ENCODE peak calls at places on chromosomes 3 and 15, in four cellular contexts. M is IMR-90, P is H9, A is H1. B is an unnamed sample.

GRCh38 chr3:11382146-11382545 is 109.9 kb downstream of the ATG7 start:
- DNase-seq in M (no peak), P (no peak), A (no peak), B (no peak)

GRCh38 chr15:57703387-57703786 is 3.1 kb upstream of the POLR2M start:
- DNase-seq in M (no peak), P (no peak), A (no peak), B (no peak)

GRCh38 chr3:108091498-108092259 is 848 bp upstream of the CD47 start:
- DNase-seq in M (no peak), P (peak; percentile 44), A (peak; percentile 67), B (peak; percentile 43)

GRCh38 chr3:111210866-111211564 is 139.4 kb downstream of the NECTIN3 start:
- DNase-seq in M (peak; percentile 13), P (peak; percentile 33), A (no peak), B (peak; percentile 83)

GRCh38 chr3:106227068-106227467 is 358.3 kb upstream of the CBLB start:
- DNase-seq in M (no peak), P (no peak), A (no peak), B (no peak)

GRCh38 chr15:98812711-98813441 is 164.5 kb downstream of the IGF1R start:
- DNase-seq in M (no peak), P (no peak), A (no peak), B (peak; percentile 66)

GRCh38 chr3:153291052-153291689 is 129.1 kb downstream of the RAP2B start:
- DNase-seq in M (no peak), P (no peak), A (no peak), B (peak; percentile 76)

GRCh38 chr15:39239562-39239961 is 341.3 kb upstream of the THBS1 start:
- DNase-seq in M (peak; percentile 84), P (no peak), A (no peak), B (no peak)

GRCh38 chr3:9731206-9732079 is at the start of gene BRPF1:
- DNase-seq in M (peak; percentile 99), P (peak; percentile 100), A (peak; percentile 96), B (peak; percentile 100)

GRCh38 chr3:192413461-192413860 is 313.9 kb downstream of the FGF12 start:
- DNase-seq in M (no peak), P (no peak), A (no peak), B (no peak)

GRCh38 chr15:44102675-44103254 is 92.3 kb downstream of the FRMD5 start:
- DNase-seq in M (peak; percentile 99), P (no peak), A (no peak), B (no peak)

GRCh38 chr15:52552303-52552702 is 16.5 kb downstream of the ARPP19 start:
- DNase-seq in M (no peak), P (no peak), A (no peak), B (no peak)

GRCh38 chr3:168467085-168467714 is 371.5 kb upstream of the GOLIM4 start:
- DNase-seq in M (peak; percentile 55), P (peak; percentile 34), A (no peak), B (peak; percentile 76)

GRCh38 chr15:47975422-47975821 is 145.4 kb upstream of the SLC24A5 start:
- DNase-seq in M (no peak), P (no peak), A (no peak), B (no peak)

GRCh38 chr3:100941451-100941850 is 51.8 kb downstream of the ABI3BP start:
- DNase-seq in M (no peak), P (no peak), A (no peak), B (no peak)

GRCh38 chr15:72511536-72511935 is 37.4 kb downstream of the ARIH1 start:
- DNase-seq in M (no peak), P (no peak), A (no peak), B (no peak)

GRCh38 chr3:50194128-50194902 is 2.9 kb downstream of the GNAT1 start:
- DNase-seq in M (peak; percentile 50), P (peak; percentile 82), A (peak; percentile 91), B (peak; percentile 76)

GRCh38 chr3:63656791-63657190 is 4.3 kb downstream of the SNTN start:
- DNase-seq in M (peak; percentile 56), P (no peak), A (no peak), B (no peak)

GRCh38 chr3:152040319-152040718 is 166.9 kb downstream of the SUCNR1 start:
- DNase-seq in M (no peak), P (no peak), A (no peak), B (no peak)

GRCh38 chr3:105322570-105323273 is 44.0 kb upstream of the ALCAM start:
- DNase-seq in M (peak; percentile 18), P (no peak), A (no peak), B (no peak)

GRCh38 chr3:52787672-52788625 is 6.6 kb upstream of the ITIH3 start:
- DNase-seq in M (no peak), P (no peak), A (no peak), B (no peak)

GRCh38 chr3:52786330-52787215 is 8.0 kb upstream of the ITIH3 start:
- DNase-seq in M (no peak), P (no peak), A (no peak), B (no peak)

GRCh38 chr3:52788890-52789745 is 5.5 kb upstream of the ITIH3 start:
- DNase-seq in M (no peak), P (no peak), A (no peak), B (no peak)

GRCh38 chr3:52784931-52785590 is 7.7 kb downstream of the ITIH1 start:
- DNase-seq in M (no peak), P (no peak), A (no peak), B (no peak)

GRCh38 chr3:52787246-52787645 is 7.3 kb upstream of the ITIH3 start:
- DNase-seq in M (no peak), P (no peak), A (no peak), B (no peak)
- H3K56ac ChIP-seq in M (no peak overlapping the region), P (no peak overlapping the region), A (no peak overlapping the region), B (no peak overlapping the region)

GRCh38 chr3:53806182-53807116 is 39.8 kb downstream of the CHDH start:
- DNase-seq in M (peak; percentile 82), P (no peak), A (no peak), B (no peak)

GRCh38 chr3:53805463-53806159 is 40.6 kb downstream of the CHDH start:
- DNase-seq in M (no peak), P (no peak), A (no peak), B (no peak)

GRCh38 chr3:53809267-53809666 is 37.0 kb downstream of the CHDH start:
- DNase-seq in M (no peak), P (peak; percentile 20), A (no peak), B (no peak)

GRCh38 chr3:53808496-53808895 is 37.7 kb downstream of the CHDH start:
- DNase-seq in M (no peak), P (peak; percentile 21), A (no peak), B (no peak)

DNA sequence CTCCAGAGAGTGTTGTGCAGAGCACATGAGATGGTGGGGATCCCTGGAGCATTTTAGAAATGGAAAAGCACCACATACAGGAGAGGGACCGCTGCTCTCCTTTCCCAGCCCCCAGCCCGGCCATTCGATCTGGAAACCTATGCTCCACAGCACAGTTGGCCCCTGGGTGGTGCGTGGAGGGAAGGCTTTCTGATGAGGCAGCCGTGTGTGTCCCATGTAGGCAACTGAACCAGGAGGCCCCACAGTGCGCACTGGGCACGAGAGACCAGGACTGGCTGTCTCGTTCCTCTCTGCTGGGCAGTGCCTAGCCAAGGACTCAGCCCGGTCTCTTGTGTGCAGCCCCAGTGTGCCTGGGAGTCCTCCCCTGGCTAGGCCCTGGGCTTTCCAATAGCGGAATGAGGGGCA is 39.1 kb downstream of the CHDH start:
- DNase-seq in M (no peak), P (peak; percentile 20), A (no peak), B (no peak)
- H2BK5ac ChIP-seq in M (no peak overlapping the region), P (no peak overlapping the region), A (peak overlapping the region; percentile 24), B (no peak overlapping the region)

GRCh38 chr3:126536126-126536525 is 12.2 kb downstream of the CHST13 start:
- DNase-seq in M (no peak), P (no peak), A (no peak), B (no peak)
- H3K56ac ChIP-seq in M (no peak overlapping the region), P (no peak overlapping the region), A (no peak overlapping the region), B (no peak overlapping the region)

GRCh38 chr3:71064976-71065763 is 518.4 kb downstream of the FOXP1 start:
- DNase-seq in M (peak; percentile 41), P (peak; percentile 61), A (peak; percentile 82), B (peak; percentile 76)
- H2BK5ac ChIP-seq in M (peak overlapping the region; percentile 93), P (no peak overlapping the region), A (peak overlapping the region; percentile 2), B (no peak overlapping the region)

GRCh38 chr3:172034786-172035685 is 4.3 kb upstream of the FNDC3B start:
- DNase-seq in M (peak; percentile 33), P (peak; percentile 77), A (peak; percentile 58), B (peak; percentile 81)
- H3K56ac ChIP-seq in M (no peak overlapping the region), P (no peak overlapping the region), A (no peak overlapping the region), B (no peak overlapping the region)

GRCh38 chr15:67512140-67512539 is 8.8 kb upstream of the C15orf61 start:
- DNase-seq in M (no peak), P (no peak), A (no peak), B (no peak)

GRCh38 chr15:67511606-67512005 is 9.3 kb upstream of the C15orf61 start:
- DNase-seq in M (peak; percentile 11), P (no peak), A (no peak), B (no peak)

GRCh38 chr15:67515090-67515489 is 5.8 kb upstream of the C15orf61 start:
- DNase-seq in M (no peak), P (no peak), A (no peak), B (no peak)

GRCh38 chr15:67510597-67511225 is 10.2 kb upstream of the C15orf61 start:
- DNase-seq in M (peak; percentile 80), P (no peak), A (no peak), B (no peak)

GRCh38 chr15:67512933-67513714 is 7.8 kb upstream of the C15orf61 start:
- DNase-seq in M (no peak), P (no peak), A (no peak), B (no peak)
- H2BK5ac ChIP-seq in M (no peak overlapping the region), P (no peak overlapping the region), A (no peak overlapping the region), B (no peak overlapping the region)

DNA sequence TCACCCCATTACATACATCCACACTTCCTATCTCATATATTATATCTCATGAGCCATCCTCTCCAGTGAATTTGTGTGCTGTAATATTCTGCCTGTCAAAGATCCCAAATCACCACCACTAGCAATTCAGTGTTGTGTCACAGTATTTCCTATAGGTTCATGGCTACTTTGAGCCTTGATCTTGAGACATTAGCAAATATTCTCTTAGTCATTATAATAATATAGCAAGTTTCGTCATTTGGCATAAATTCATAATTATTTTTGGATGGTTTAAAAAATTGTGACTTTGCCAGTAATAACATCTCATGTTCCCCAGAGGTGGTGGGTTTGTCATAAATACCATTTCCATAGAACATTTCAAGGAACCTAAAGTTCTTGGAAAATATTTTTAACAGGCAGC is 47.7 kb downstream of the CMSS1 start:
- DNase-seq in M (peak; percentile 61), P (no peak), A (no peak), B (no peak)
- H3K56ac ChIP-seq in M (no peak overlapping the region), P (no peak overlapping the region), A (no peak overlapping the region), B (no peak overlapping the region)

DNA sequence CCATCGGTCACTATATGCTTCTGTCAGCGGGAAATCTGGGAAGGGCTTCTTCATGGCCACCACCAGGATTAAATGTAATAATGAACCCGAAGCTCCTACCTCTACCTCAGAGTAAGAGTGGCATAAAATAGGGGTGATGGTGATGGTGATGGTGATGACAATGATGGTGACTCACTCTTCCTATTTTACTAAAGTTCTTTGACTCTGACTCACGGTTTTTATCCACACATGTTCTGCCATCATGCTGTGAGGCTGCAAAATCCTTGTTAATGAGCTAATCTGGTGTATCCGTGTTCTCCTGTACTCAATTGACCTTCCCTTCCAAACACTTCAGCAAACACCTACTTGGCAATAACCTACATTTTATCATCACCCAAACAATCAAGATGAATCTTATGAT is 18.3 kb upstream of the FOXP1 start:
- DNase-seq in M (peak; percentile 69), P (no peak), A (no peak), B (peak; percentile 33)
- H2BK5ac ChIP-seq in M (no peak overlapping the region), P (no peak overlapping the region), A (no peak overlapping the region), B (no peak overlapping the region)